ENCODE peak calls at places on chromosomes 12 and 14, in nine cellular contexts. S, K, U, A, M, H, B, R and P are unnamed samples.

GRCh38 chr12:60148831-60149230 is 553.0 kb downstream of the SLC16A7 start:
- DNase-seq in R (no peak), A (no peak), U (no peak), B (peak), H (no peak), M (no peak), S (peak), K (peak), P (no peak)

GRCh38 chr14:26398616-26399015 is 199.2 kb downstream of the NOVA1 start:
- DNase-seq in S (peak), B (no peak), H (no peak), R (no peak), K (no peak), M (no peak), A (no peak), U (no peak), P (no peak)

GRCh38 chr12:11849752-11850504 is 200.5 kb downstream of the ETV6 start:
- DNase-seq in B (no peak), M (no peak), H (no peak), A (no peak), R (no peak), S (no peak), K (no peak), U (no peak), P (no peak)

GRCh38 chr14:33711761-33712160 is 239.1 kb downstream of the EGLN3 start:
- DNase-seq in U (no peak), H (no peak), A (no peak), K (no peak), R (no peak), S (no peak), B (no peak), M (no peak), P (no peak)

GRCh38 chr12:14841761-14842160 is 1.6 kb downstream of the ART4 start:
- DNase-seq in A (peak), K (peak), M (no peak), S (peak), R (peak), B (no peak), U (no peak), H (no peak), P (no peak)

GRCh38 chr12:13390381-13390856 is 193.9 kb downstream of the EMP1 start:
- DNase-seq in H (no peak), U (peak), B (peak), M (no peak), R (peak), K (peak), A (peak), S (peak), P (no peak)

GRCh38 chr14:90434370-90435020 is 37.7 kb downstream of the CALM1 start:
- DNase-seq in R (no peak), M (no peak), A (no peak), K (no peak), H (no peak), U (no peak), B (no peak), S (no peak), P (no peak)

GRCh38 chr14:99251721-99252120 is 20.3 kb downstream of the BCL11B start:
- DNase-seq in K (no peak), H (no peak), M (no peak), R (no peak), U (no peak), S (no peak), B (no peak), A (no peak), P (no peak)

GRCh38 chr12:79988368-79988767 is 53.5 kb upstream of the PPP1R12A start:
- DNase-seq in M (no peak), H (no peak), U (no peak), R (no peak), B (no peak), K (peak), A (no peak), S (peak), P (no peak)

GRCh38 chr12:28089363-28089762 is 100.9 kb upstream of the CCDC91 start:
- DNase-seq in U (no peak), H (no peak), S (peak), B (no peak), A (no peak), R (no peak), M (no peak), K (peak), P (no peak)

GRCh38 chr14:89445252-89445973 is 28.4 kb upstream of the FOXN3 start:
- DNase-seq in B (no peak), M (no peak), U (no peak), S (no peak), H (no peak), K (no peak), R (no peak), A (no peak), P (no peak)

GRCh38 chr12:130126023-130126432 is 36.2 kb upstream of the FZD10 start:
- DNase-seq in A (peak), B (no peak), S (no peak), H (no peak), U (no peak), M (no peak), K (no peak), R (peak), P (no peak)

GRCh38 chr12:105986779-105987686 is 151.7 kb downstream of the NUAK1 start:
- DNase-seq in M (no peak), R (no peak), U (no peak), H (no peak), B (no peak), K (peak), A (no peak), S (peak), P (no peak)

GRCh38 chr14:74974364-74975058 is 19.1 kb upstream of the PGF start:
- DNase-seq in K (no peak), A (no peak), S (peak), R (no peak), H (no peak), B (no peak), M (no peak), U (no peak), P (no peak)

GRCh38 chr12:54374555-54375257 is 9.8 kb downstream of the ZNF385A start:
- DNase-seq in M (no peak), R (no peak), K (no peak), B (no peak), H (no peak), U (no peak), S (no peak), A (peak), P (no peak)

DNA sequence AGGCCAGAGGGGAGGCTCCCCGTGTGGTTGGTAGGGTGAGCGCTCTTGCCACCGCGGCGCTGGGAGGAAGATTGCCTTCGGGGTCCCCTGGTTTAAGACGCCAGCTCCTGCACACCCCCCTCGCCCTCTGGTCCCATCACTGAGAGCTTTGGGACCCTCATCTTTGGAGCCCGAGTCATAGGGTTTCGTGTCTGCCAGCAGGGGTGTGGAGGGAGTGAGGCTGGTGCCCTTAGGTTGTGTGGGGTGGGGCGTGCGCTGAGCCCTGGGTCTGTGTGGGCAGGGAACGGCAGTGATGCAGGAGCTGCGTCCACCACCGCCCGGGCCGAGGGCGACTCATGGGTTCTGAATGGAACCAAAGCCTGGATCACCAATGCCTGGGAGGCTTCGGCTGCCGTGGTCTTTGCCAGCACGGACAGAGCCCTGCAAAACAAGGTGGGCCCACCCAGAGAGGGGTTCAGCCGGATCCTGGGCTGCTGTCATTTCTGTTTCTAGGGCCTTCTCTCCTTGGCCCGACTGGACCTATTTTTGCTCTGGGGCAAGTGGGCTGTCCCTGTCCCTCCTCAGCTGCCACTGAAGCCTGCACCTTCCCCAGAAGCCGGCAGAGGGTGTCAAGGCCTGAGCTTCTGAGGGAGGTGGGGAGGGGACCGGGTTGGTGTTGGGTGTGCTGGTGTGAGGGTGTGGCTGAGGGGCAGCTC is 12.1 kb downstream of the ACADS start:
- DNase-seq in K (no peak), U (no peak), S (peak), B (no peak), A (no peak), M (no peak), H (peak), R (no peak), P (no peak)
- TF ChIP-seq CTCF in K (peak), U (no peak), S (peak), B (no peak), A (no peak), M (no peak), H (no peak), R (no peak), P (no peak)

GRCh38 chr14:103749860-103750259 is 34.2 kb downstream of the ZFYVE21 start:
- DNase-seq in A (no peak), M (no peak), B (no peak), R (no peak), U (no peak), S (no peak), K (no peak), H (no peak), P (no peak)

GRCh38 chr14:103745424-103745823 is 29.8 kb downstream of the ZFYVE21 start:
- DNase-seq in R (no peak), K (no peak), H (no peak), B (no peak), U (no peak), S (no peak), A (no peak), M (no peak), P (no peak)

GRCh38 chr14:103746706-103747105 is 31.1 kb downstream of the ZFYVE21 start:
- DNase-seq in U (no peak), H (no peak), B (no peak), K (peak), R (no peak), M (no peak), S (no peak), A (no peak), P (no peak)

GRCh38 chr14:103748539-103748867 is 32.9 kb downstream of the ZFYVE21 start:
- DNase-seq in R (no peak), B (no peak), H (no peak), U (no peak), A (no peak), S (no peak), M (no peak), K (no peak), P (no peak)

DNA sequence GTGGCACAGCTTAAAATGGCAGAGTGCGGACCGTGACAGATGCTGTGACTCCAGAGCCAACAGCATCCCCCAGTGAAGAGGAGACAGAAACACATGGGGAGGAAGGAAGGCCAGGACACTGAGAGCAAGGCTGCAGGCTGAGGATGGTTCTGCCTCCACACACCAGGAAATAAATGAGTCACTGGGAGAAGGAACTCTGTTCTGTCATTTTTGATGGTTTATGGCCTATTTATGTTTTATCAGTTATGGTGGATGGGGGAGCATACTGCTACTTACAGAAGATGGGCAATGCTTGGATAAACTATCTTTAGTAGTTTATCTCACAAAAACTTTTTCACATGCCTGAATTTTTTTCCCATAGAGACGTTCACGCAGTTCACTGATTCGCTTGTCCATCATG is 33.8 kb downstream of the ZFYVE21 start:
- DNase-seq in A (no peak), B (no peak), M (no peak), S (no peak), K (no peak), U (no peak), H (no peak), R (no peak), P (no peak)
- TF ChIP-seq CTCF in A (no peak), B (no peak), M (no peak), S (no peak), K (no peak), U (no peak), H (no peak), R (no peak), P (no peak)

GRCh38 chr12:48818831-48819590 is 715 bp downstream of the CACNB3 start:
- DNase-seq in H (peak), R (no peak), M (no peak), K (no peak), S (no peak), A (peak), B (no peak), U (no peak), P (no peak)
- TF ChIP-seq CTCF in H (peak), R (peak), M (no peak), K (peak), S (peak), A (no peak), B (peak), U (no peak), P (peak)

DNA sequence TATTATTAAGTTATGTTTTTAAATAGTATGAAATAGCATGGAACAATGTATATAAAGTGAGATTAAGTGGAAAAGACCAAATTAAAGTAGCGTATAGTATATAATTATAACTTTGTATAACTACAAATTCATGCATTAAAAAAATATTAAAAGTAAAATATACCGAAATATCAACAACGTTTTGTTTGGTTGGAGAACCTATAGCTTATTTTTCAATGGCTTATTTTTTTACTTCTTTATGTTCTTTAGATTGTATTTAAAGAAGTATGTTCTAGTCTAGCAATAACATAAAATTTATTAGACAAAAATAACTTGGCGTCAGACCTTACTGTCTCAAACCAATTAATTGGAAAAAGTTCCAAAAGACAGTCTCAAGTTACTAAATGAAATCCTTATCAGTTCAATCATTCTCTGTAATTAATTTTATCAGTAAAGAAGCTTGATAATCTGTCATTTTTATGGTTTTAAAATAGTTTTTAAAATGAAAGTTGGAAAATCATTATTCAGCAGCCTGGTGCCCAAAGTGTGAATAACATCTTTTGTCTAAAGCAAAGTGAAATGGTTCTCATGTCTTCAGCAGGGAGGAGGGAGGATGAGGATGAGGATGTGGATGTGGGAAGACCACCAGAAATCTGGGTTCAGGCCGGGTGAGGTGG is 46.7 kb downstream of the IRAK3 start:
- DNase-seq in A (no peak), B (no peak), H (no peak), S (peak), R (no peak), K (peak), M (no peak), U (no peak), P (no peak)
- TF ChIP-seq CTCF in A (no peak), B (no peak), H (peak), S (no peak), R (no peak), K (peak), M (no peak), U (no peak), P (no peak)

DNA sequence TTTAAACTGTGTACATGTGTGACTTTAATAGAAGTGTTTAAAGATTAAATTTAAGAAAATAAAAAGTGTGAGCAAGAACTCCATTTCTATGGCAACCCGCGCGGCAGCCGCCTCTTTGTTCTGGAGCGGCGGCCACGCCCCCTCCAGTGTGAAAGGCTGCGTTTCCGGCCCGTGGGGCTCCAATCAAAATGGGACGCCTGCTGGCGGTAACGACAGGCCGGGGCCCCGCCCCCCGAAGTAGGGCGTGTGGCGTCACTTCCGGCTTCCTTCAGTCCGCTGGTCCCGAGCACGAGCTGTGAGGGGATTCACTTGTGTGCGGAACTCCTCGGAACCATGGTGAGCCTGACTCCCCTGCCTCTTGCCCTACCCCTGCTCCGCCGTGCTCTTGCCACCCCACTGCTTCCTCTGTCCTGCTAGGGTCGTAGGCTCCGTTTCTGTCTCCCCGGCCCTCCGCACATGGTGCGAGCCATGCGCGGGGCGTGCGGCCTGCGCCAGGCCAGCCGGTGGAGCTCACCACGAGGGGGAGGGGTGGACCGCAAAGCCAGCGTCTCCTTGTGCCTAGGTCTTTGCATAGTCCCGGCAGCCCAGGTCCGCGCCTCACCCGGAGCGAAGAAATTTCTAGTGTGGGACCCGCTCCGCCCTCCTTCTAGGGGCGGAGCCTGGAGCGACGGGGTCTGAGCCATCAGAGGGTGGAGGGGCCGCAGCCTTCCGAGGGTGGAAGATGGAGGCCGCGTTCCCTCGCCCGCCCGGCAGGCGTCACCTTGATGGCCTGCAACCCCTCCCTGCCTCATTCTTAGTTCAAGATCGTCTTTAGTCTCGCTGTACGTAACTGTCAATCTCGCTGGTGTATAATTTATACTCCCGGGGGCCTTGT is at the start of gene CCT2:
- DNase-seq in B (peak), R (peak), H (peak), U (peak), S (peak), K (peak), A (peak), M (peak), P (peak)
- TF ChIP-seq CTCF in B (peak), R (no peak), H (peak), U (no peak), S (peak), K (peak), A (peak), M (peak), P (no peak)